ENCODE peak calls at places on chromosome 14, in four cellular contexts. U is iris pigment epithelial cell; K is tibial nerve; D is activated T-helper 1 cell treated with anti-CD3 and anti-CD28 coated beads, Interleukin-12 subunit alpha, Interleukin-12 subunit beta, Interleukin-2, Interleukin-4 antibody, amounts not matched to agents 30 ng/mL and 10 ng/mL and 1 ng/mL, durations not matched to agents 14 hours and 24 hours and 36 hours. F is an unnamed sample.

GRCh38 chr14:94124582-94125377 is 4.6 kb downstream of the IFI27L2 start:
- DNase-seq in K (no peak), D (no peak), U (no peak), F (no peak)

GRCh38 chr14:68891851-68892660 is 87.0 kb downstream of the ACTN1 start:
- DNase-seq in D (no peak), U (peak; percentile 75), K (no peak), F (peak; percentile 58)

GRCh38 chr14:34059037-34059924 is 108.4 kb upstream of the EGLN3 start:
- DNase-seq in D (no peak), U (no peak), K (no peak), F (no peak)

GRCh38 chr14:54564799-54565235 is 2.1 kb upstream of the SAMD4A start:
- DNase-seq in U (peak; percentile 87), K (peak; percentile 57), D (no peak), F (peak; percentile 77)

GRCh38 chr14:65239143-65239672 is 136.9 kb upstream of the MAX start:
- DNase-seq in K (no peak), D (no peak), U (peak; percentile 63), F (peak; percentile 62)

GRCh38 chr14:101872333-101872732 is 92.0 kb upstream of the DYNC1H1 start:
- DNase-seq in U (no peak), K (no peak), D (no peak), F (no peak)

GRCh38 chr14:73526036-73526984 is 10.6 kb upstream of the ACOT1 start:
- DNase-seq in U (peak; percentile 13), D (no peak), K (no peak), F (peak; percentile 51)

GRCh38 chr14:67514650-67515385 is 18.3 kb upstream of the PLEKHH1 start:
- DNase-seq in D (peak; percentile 39), U (peak; percentile 44), K (peak; percentile 16), F (peak; percentile 32)

GRCh38 chr14:105414456-105415371 is 4.9 kb upstream of the MTA1 start:
- DNase-seq in K (peak; percentile 60), D (peak; percentile 61), U (peak; percentile 73), F (peak; percentile 68)

GRCh38 chr14:89504602-89505320 is 87.7 kb upstream of the FOXN3 start:
- DNase-seq in U (peak; percentile 78), K (no peak), D (peak; percentile 7), F (peak; percentile 82)

GRCh38 chr14:68627868-68628604 is 164.8 kb downstream of the ZFP36L1 start:
- DNase-seq in D (no peak), U (no peak), K (no peak), F (no peak)

GRCh38 chr14:106491851-106492250 is 965.5 kb downstream of the TMEM121 start:
- DNase-seq in D (no peak), U (no peak), K (no peak), F (no peak)

GRCh38 chr14:58637391-58638230 is at the start of gene DACT1:
- DNase-seq in K (peak; percentile 36), D (peak; percentile 49), U (peak; percentile 82), F (peak; percentile 87)

GRCh38 chr14:32757568-32757967 is 181.1 kb upstream of the NPAS3 start:
- DNase-seq in U (no peak), K (no peak), D (no peak), F (no peak)

GRCh38 chr14:86334355-86334754 is 804.4 kb downstream of the FLRT2 start:
- DNase-seq in D (no peak), U (no peak), K (no peak), F (no peak)

GRCh38 chr14:68226523-68226922 is 406.9 kb downstream of the RAD51B start:
- DNase-seq in K (no peak), U (no peak), D (no peak), F (no peak)

GRCh38 chr14:56796259-56796658 is 14.0 kb downstream of the OTX2 start:
- DNase-seq in D (no peak), U (no peak), K (no peak), F (no peak)

GRCh38 chr14:23692416-23692815 is 56.3 kb downstream of the DHRS2 start:
- DNase-seq in U (no peak), D (no peak), K (no peak), F (no peak)

GRCh38 chr14:69064596-69064995 is 85.5 kb upstream of the ACTN1 start:
- DNase-seq in U (no peak), K (no peak), D (no peak), F (no peak)

GRCh38 chr14:42110167-42110566 is 503.5 kb downstream of the LRFN5 start:
- DNase-seq in D (no peak), K (no peak), U (peak; percentile 33), F (peak; percentile 67)

GRCh38 chr14:55473786-55474185 is 33.4 kb upstream of the TBPL2 start:
- DNase-seq in U (no peak), D (no peak), K (no peak), F (no peak)